ENCODE peak calls at places on chromosome 22, in ten cellular contexts. One of them, this sample, is unnamed.
A peak's percentile ranks its signal among the peaks of the same experiment; 100 is the strongest.

GRCh38 chr22:37455896-37456295 is 28.6 kb upstream of the ELFN2 start:
- DNase-seq in A172: no peak
- DNase-seq in gastrocnemius medialis: no peak
- DNase-seq in NT2/D1: no peak
- DNase-seq in AG09309: no peak
- DNase-seq in stimulated activated CD8-positive, alpha-beta memory T cell treated with anti-CD3 and anti-CD28 coated beads, Interleukin-4, amount 100 ng/mL, for 1 hour: no peak
- DNase-seq in cardiac muscle cell: no peak
- DNase-seq in DMS153: no peak
- DNase-seq in GM06990: no peak
- DNase-seq in NCI-H2081 treated with DMSO at 0.1 percent for 48 hours: no peak
- DNase-seq in this sample: no peak

GRCh38 chr22:17627961-17628303 is 617 bp downstream of the ATP6V1E1 start:
- DNase-seq in A172: no peak
- DNase-seq in gastrocnemius medialis: peak; percentile 43
- DNase-seq in NT2/D1: no peak
- DNase-seq in AG09309: no peak
- DNase-seq in stimulated activated CD8-positive, alpha-beta memory T cell treated with anti-CD3 and anti-CD28 coated beads, Interleukin-4, amount 100 ng/mL, for 1 hour: no peak
- DNase-seq in cardiac muscle cell: peak; percentile 10
- DNase-seq in DMS153: no peak
- DNase-seq in GM06990: no peak
- DNase-seq in NCI-H2081 treated with DMSO at 0.1 percent for 48 hours: no peak
- DNase-seq in this sample: no peak

GRCh38 chr22:27801197-27801615 is 350 bp downstream of the MN1 start:
- DNase-seq in A172: no peak
- DNase-seq in gastrocnemius medialis: no peak
- DNase-seq in NT2/D1: no peak
- DNase-seq in AG09309: no peak
- DNase-seq in stimulated activated CD8-positive, alpha-beta memory T cell treated with anti-CD3 and anti-CD28 coated beads, Interleukin-4, amount 100 ng/mL, for 1 hour: no peak
- DNase-seq in cardiac muscle cell: peak; percentile 54
- DNase-seq in DMS153: no peak
- DNase-seq in GM06990: no peak
- DNase-seq in NCI-H2081 treated with DMSO at 0.1 percent for 48 hours: no peak
- DNase-seq in this sample: peak; percentile 42

GRCh38 chr22:48667289-48667688 is 1160.4 kb downstream of the BRD1 start:
- DNase-seq in A172: no peak
- DNase-seq in gastrocnemius medialis: no peak
- DNase-seq in NT2/D1: no peak
- DNase-seq in AG09309: no peak
- DNase-seq in stimulated activated CD8-positive, alpha-beta memory T cell treated with anti-CD3 and anti-CD28 coated beads, Interleukin-4, amount 100 ng/mL, for 1 hour: no peak
- DNase-seq in cardiac muscle cell: no peak
- DNase-seq in DMS153: no peak
- DNase-seq in GM06990: no peak
- DNase-seq in NCI-H2081 treated with DMSO at 0.1 percent for 48 hours: no peak
- DNase-seq in this sample: no peak

GRCh38 chr22:49569286-49570031 is 258.2 kb downstream of the BRD1 start:
- DNase-seq in A172: no peak
- DNase-seq in gastrocnemius medialis: peak; percentile 6
- DNase-seq in NT2/D1: no peak
- DNase-seq in AG09309: no peak
- DNase-seq in stimulated activated CD8-positive, alpha-beta memory T cell treated with anti-CD3 and anti-CD28 coated beads, Interleukin-4, amount 100 ng/mL, for 1 hour: no peak
- DNase-seq in cardiac muscle cell: no peak
- DNase-seq in DMS153: no peak
- DNase-seq in GM06990: no peak
- DNase-seq in NCI-H2081 treated with DMSO at 0.1 percent for 48 hours: no peak
- DNase-seq in this sample: no peak

GRCh38 chr22:34885852-34886251 is 180.1 kb upstream of the ISX start:
- DNase-seq in A172: no peak
- DNase-seq in gastrocnemius medialis: no peak
- DNase-seq in NT2/D1: no peak
- DNase-seq in AG09309: no peak
- DNase-seq in stimulated activated CD8-positive, alpha-beta memory T cell treated with anti-CD3 and anti-CD28 coated beads, Interleukin-4, amount 100 ng/mL, for 1 hour: no peak
- DNase-seq in cardiac muscle cell: no peak
- DNase-seq in DMS153: no peak
- DNase-seq in GM06990: no peak
- DNase-seq in NCI-H2081 treated with DMSO at 0.1 percent for 48 hours: no peak
- DNase-seq in this sample: no peak

GRCh38 chr22:20128902-20129746 is 2.5 kb upstream of the ZDHHC8 start:
- DNase-seq in A172: no peak
- DNase-seq in gastrocnemius medialis: peak; percentile 45
- DNase-seq in NT2/D1: no peak
- DNase-seq in AG09309: no peak
- DNase-seq in stimulated activated CD8-positive, alpha-beta memory T cell treated with anti-CD3 and anti-CD28 coated beads, Interleukin-4, amount 100 ng/mL, for 1 hour: no peak
- DNase-seq in cardiac muscle cell: peak; percentile 46
- DNase-seq in DMS153: peak; percentile 26
- DNase-seq in GM06990: no peak
- DNase-seq in NCI-H2081 treated with DMSO at 0.1 percent for 48 hours: no peak
- DNase-seq in this sample: no peak

GRCh38 chr22:46057762-46058420 is 80.9 kb upstream of the WNT7B start:
- DNase-seq in A172: peak; percentile 75
- DNase-seq in gastrocnemius medialis: peak; percentile 76
- DNase-seq in NT2/D1: no peak
- DNase-seq in AG09309: no peak
- DNase-seq in stimulated activated CD8-positive, alpha-beta memory T cell treated with anti-CD3 and anti-CD28 coated beads, Interleukin-4, amount 100 ng/mL, for 1 hour: no peak
- DNase-seq in cardiac muscle cell: peak; percentile 51
- DNase-seq in DMS153: peak; percentile 85
- DNase-seq in GM06990: peak; percentile 50
- DNase-seq in NCI-H2081 treated with DMSO at 0.1 percent for 48 hours: no peak
- DNase-seq in this sample: peak; percentile 71

GRCh38 chr22:34036936-34037335 is 116.7 kb upstream of the LARGE1 start:
- DNase-seq in A172: no peak
- DNase-seq in gastrocnemius medialis: no peak
- DNase-seq in NT2/D1: no peak
- DNase-seq in AG09309: no peak
- DNase-seq in stimulated activated CD8-positive, alpha-beta memory T cell treated with anti-CD3 and anti-CD28 coated beads, Interleukin-4, amount 100 ng/mL, for 1 hour: no peak
- DNase-seq in cardiac muscle cell: no peak
- DNase-seq in DMS153: no peak
- DNase-seq in GM06990: no peak
- DNase-seq in NCI-H2081 treated with DMSO at 0.1 percent for 48 hours: no peak
- DNase-seq in this sample: no peak

GRCh38 chr22:24236656-24237055 is 8.2 kb downstream of the GGT5 start:
- DNase-seq in A172: no peak
- DNase-seq in gastrocnemius medialis: no peak
- DNase-seq in NT2/D1: no peak
- DNase-seq in AG09309: peak; percentile 13
- DNase-seq in stimulated activated CD8-positive, alpha-beta memory T cell treated with anti-CD3 and anti-CD28 coated beads, Interleukin-4, amount 100 ng/mL, for 1 hour: no peak
- DNase-seq in cardiac muscle cell: no peak
- DNase-seq in DMS153: no peak
- DNase-seq in GM06990: no peak
- DNase-seq in NCI-H2081 treated with DMSO at 0.1 percent for 48 hours: no peak
- DNase-seq in this sample: no peak

GRCh38 chr22:23068096-23068831 is 2.1 kb upstream of the GNAZ start:
- DNase-seq in A172: no peak
- DNase-seq in gastrocnemius medialis: no peak
- DNase-seq in NT2/D1: no peak
- DNase-seq in AG09309: no peak
- DNase-seq in stimulated activated CD8-positive, alpha-beta memory T cell treated with anti-CD3 and anti-CD28 coated beads, Interleukin-4, amount 100 ng/mL, for 1 hour: no peak
- DNase-seq in cardiac muscle cell: no peak
- DNase-seq in DMS153: no peak
- DNase-seq in GM06990: no peak
- DNase-seq in NCI-H2081 treated with DMSO at 0.1 percent for 48 hours: no peak
- DNase-seq in this sample: no peak

GRCh38 chr22:39510529-39511149 is 8.5 kb downstream of the MIEF1 start:
- DNase-seq in A172: no peak
- DNase-seq in gastrocnemius medialis: no peak
- DNase-seq in NT2/D1: no peak
- DNase-seq in AG09309: no peak
- DNase-seq in stimulated activated CD8-positive, alpha-beta memory T cell treated with anti-CD3 and anti-CD28 coated beads, Interleukin-4, amount 100 ng/mL, for 1 hour: no peak
- DNase-seq in cardiac muscle cell: no peak
- DNase-seq in DMS153: no peak
- DNase-seq in GM06990: no peak
- DNase-seq in NCI-H2081 treated with DMSO at 0.1 percent for 48 hours: no peak
- DNase-seq in this sample: no peak

GRCh38 chr22:26395926-26396325 is 33.1 kb upstream of the ASPHD2 start:
- DNase-seq in A172: no peak
- DNase-seq in gastrocnemius medialis: no peak
- DNase-seq in NT2/D1: no peak
- DNase-seq in AG09309: no peak
- DNase-seq in stimulated activated CD8-positive, alpha-beta memory T cell treated with anti-CD3 and anti-CD28 coated beads, Interleukin-4, amount 100 ng/mL, for 1 hour: no peak
- DNase-seq in cardiac muscle cell: no peak
- DNase-seq in DMS153: peak; percentile 65
- DNase-seq in GM06990: no peak
- DNase-seq in NCI-H2081 treated with DMSO at 0.1 percent for 48 hours: peak; percentile 4
- DNase-seq in this sample: no peak

GRCh38 chr22:26529345-26529744 is 17.1 kb upstream of the TFIP11 start:
- DNase-seq in A172: no peak
- DNase-seq in gastrocnemius medialis: peak; percentile 79
- DNase-seq in NT2/D1: no peak
- DNase-seq in AG09309: no peak
- DNase-seq in stimulated activated CD8-positive, alpha-beta memory T cell treated with anti-CD3 and anti-CD28 coated beads, Interleukin-4, amount 100 ng/mL, for 1 hour: no peak
- DNase-seq in cardiac muscle cell: peak; percentile 42
- DNase-seq in DMS153: peak; percentile 75
- DNase-seq in GM06990: no peak
- DNase-seq in NCI-H2081 treated with DMSO at 0.1 percent for 48 hours: no peak
- DNase-seq in this sample: no peak

GRCh38 chr22:33726294-33726711 is 194.0 kb downstream of the LARGE1 start:
- DNase-seq in A172: peak; percentile 66
- DNase-seq in gastrocnemius medialis: peak; percentile 36
- DNase-seq in NT2/D1: no peak
- DNase-seq in AG09309: peak; percentile 7
- DNase-seq in stimulated activated CD8-positive, alpha-beta memory T cell treated with anti-CD3 and anti-CD28 coated beads, Interleukin-4, amount 100 ng/mL, for 1 hour: no peak
- DNase-seq in cardiac muscle cell: peak; percentile 28
- DNase-seq in DMS153: no peak
- DNase-seq in GM06990: no peak
- DNase-seq in NCI-H2081 treated with DMSO at 0.1 percent for 48 hours: no peak
- DNase-seq in this sample: no peak